ENCODE peak calls at places on chromosomes 16 and 17, in four cellular contexts. W is hepatocyte, Y is GM23248, J is GM23338. C is an unnamed sample.

GRCh38 chr17:21361020-21361809 is 14.9 kb upstream of the KCNJ12 start:
- DNase-seq in W (no peak), Y (no peak), J (no peak), C (no peak)

GRCh38 chr16:84574191-84574590 is 43.7 kb downstream of the COTL1 start:
- DNase-seq in W (no peak), Y (no peak), J (peak; percentile 39), C (no peak)

GRCh38 chr17:80221401-80221800 is 1.2 kb downstream of the SLC26A11 start:
- DNase-seq in W (no peak), Y (no peak), J (no peak), C (no peak)

GRCh38 chr17:59892849-59893616 is at the start of the genes RPS6KB1 and TUBD1:
- DNase-seq in W (peak; percentile 99), Y (peak; percentile 99), J (peak; percentile 98), C (peak; percentile 99)

GRCh38 chr16:88731699-88732098 is 25.4 kb downstream of the CTU2 start:
- DNase-seq in W (peak; percentile 46), Y (no peak), J (no peak), C (no peak)

GRCh38 chr16:84357191-84357651 is 11.1 kb upstream of the ATP2C2 start:
- DNase-seq in W (no peak), Y (peak; percentile 30), J (no peak), C (no peak)

GRCh38 chr17:58492238-58493121 is 4.3 kb upstream of the HSF5 start:
- DNase-seq in W (no peak), Y (no peak), J (no peak), C (no peak)

GRCh38 chr16:66948034-66948821 is 12.8 kb upstream of the CES3 start:
- DNase-seq in W (no peak), Y (peak; percentile 51), J (peak; percentile 27), C (no peak)

GRCh38 chr17:1645207-1646171 is at the start of gene SCARF1:
- DNase-seq in W (no peak), Y (no peak), J (no peak), C (no peak)

GRCh38 chr17:15907290-15907689 is 37.6 kb upstream of the ADORA2B start:
- DNase-seq in W (no peak), Y (no peak), J (no peak), C (no peak)

GRCh38 chr17:77418609-77419008 is 277.8 kb downstream of the SEC14L1 start:
- DNase-seq in W (no peak), Y (no peak), J (no peak), C (no peak)

GRCh38 chr17:17904171-17905035 is 67.6 kb upstream of the SREBF1 start:
- DNase-seq in W (no peak), Y (peak; percentile 37), J (no peak), C (no peak)
- H3K9me2 ChIP-seq in W (no peaks in the 10 kb centered on the region), Y (no peaks in the 10 kb centered on the region), J (no peaks in the 10 kb centered on the region), C (no peaks in the 10 kb centered on the region)

GRCh38 chr17:40801157-40801556 is 1.4 kb upstream of the KRT28 start:
- DNase-seq in W (no peak), Y (peak; percentile 20), J (no peak), C (no peak)
- H3K27me3 ChIP-seq in W (peaks cover 37% of the 10 kb centered on the region), Y (peaks cover 24% of the 10 kb centered on the region), J (peaks cover 3% of the 10 kb centered on the region), C (no peaks in the 10 kb centered on the region)

GRCh38 chr17:28274591-28275265 is 44.3 kb upstream of the TMEM97 start:
- DNase-seq in W (no peak), Y (no peak), J (no peak), C (no peak)

GRCh38 chr17:28270926-28271325 is 48.1 kb upstream of the TMEM97 start:
- DNase-seq in W (no peak), Y (peak; percentile 25), J (no peak), C (no peak)

GRCh38 chr17:28271431-28271830 is 47.6 kb upstream of the TMEM97 start:
- DNase-seq in W (no peak), Y (no peak), J (no peak), C (no peak)

GRCh38 chr17:28270055-28270454 is 48.9 kb upstream of the TMEM97 start:
- DNase-seq in W (no peak), Y (no peak), J (no peak), C (no peak)

DNA sequence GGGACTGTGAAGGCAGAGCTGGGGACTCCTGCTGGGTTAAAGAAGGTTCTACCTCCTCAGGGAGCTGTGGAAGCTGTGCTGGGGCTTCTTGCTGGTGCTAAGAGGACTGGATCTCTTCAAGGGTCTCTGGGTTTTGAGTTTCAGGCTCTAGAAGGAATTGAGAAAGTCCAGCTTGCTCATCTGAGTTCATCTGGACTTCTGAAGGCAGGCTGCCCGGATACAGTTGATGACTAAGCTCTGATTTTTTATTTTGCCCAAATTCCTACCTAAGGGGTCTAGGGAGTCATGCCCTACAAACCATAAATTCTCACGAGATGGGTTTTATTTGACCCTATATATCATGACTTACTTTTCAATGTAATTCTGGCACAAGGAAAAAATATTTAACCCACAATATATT is 46.8 kb upstream of the TMEM97 start:
- DNase-seq in W (no peak), Y (peak; percentile 83), J (no peak), C (no peak)
- H3K9me2 ChIP-seq in W (no peaks in the 10 kb centered on the region), Y (no peaks in the 10 kb centered on the region), J (peaks cover 28% of the 10 kb centered on the region), C (no peaks in the 10 kb centered on the region)

GRCh38 chr16:1117926-1118325 is 21.9 kb upstream of the C1QTNF8 start:
- DNase-seq in W (no peak), Y (no peak), J (no peak), C (no peak)

GRCh38 chr16:1119129-1119528 is 23.1 kb upstream of the C1QTNF8 start:
- DNase-seq in W (no peak), Y (no peak), J (no peak), C (no peak)

GRCh38 chr16:1116693-1117077 is 20.6 kb upstream of the C1QTNF8 start:
- DNase-seq in W (no peak), Y (no peak), J (no peak), C (no peak)

GRCh38 chr16:1119766-1120611 is 23.9 kb upstream of the C1QTNF8 start:
- DNase-seq in W (no peak), Y (no peak), J (no peak), C (no peak)

GRCh38 chr16:1117169-1117900 is 21.3 kb upstream of the C1QTNF8 start:
- DNase-seq in W (no peak), Y (no peak), J (no peak), C (no peak)
- H3K27me3 ChIP-seq in W (no peaks in the 10 kb centered on the region), Y (peaks cover 16% of the 10 kb centered on the region), J (no peaks in the 10 kb centered on the region), C (peaks cover 91% of the 10 kb centered on the region)

GRCh38 chr16:54522596-54522995 is 236.0 kb upstream of the IRX3 start:
- DNase-seq in W (no peak), Y (no peak), J (no peak), C (no peak)

GRCh38 chr16:54521327-54521726 is 234.7 kb upstream of the IRX3 start:
- DNase-seq in W (no peak), Y (no peak), J (no peak), C (no peak)

GRCh38 chr16:54512461-54512860 is 225.9 kb upstream of the IRX3 start:
- DNase-seq in W (no peak), Y (no peak), J (no peak), C (no peak)

GRCh38 chr16:54519161-54519685 is 232.6 kb upstream of the IRX3 start:
- DNase-seq in W (no peak), Y (no peak), J (no peak), C (no peak)

DNA sequence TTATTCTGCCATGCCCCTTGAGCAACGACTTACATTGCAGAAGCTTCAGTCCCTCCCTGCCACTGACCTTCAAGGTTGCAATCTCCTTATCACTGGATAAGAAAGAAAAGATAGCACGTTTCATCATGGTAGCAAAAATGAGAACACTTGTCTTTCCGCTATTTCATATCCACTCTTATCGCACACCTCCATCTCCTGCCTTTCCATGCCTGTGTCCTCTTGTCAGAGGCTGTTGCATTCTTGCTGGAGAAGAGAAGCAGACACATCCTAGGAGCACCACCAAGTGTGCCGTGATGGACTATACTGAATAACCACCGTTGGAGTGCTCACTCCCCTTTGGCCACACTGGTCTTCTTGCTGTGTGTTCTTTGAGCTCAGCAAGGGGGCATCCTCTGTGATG is 230.6 kb upstream of the IRX3 start:
- DNase-seq in W (no peak), Y (no peak), J (no peak), C (no peak)
- H3K9me2 ChIP-seq in W (no peaks in the 10 kb centered on the region), Y (no peaks in the 10 kb centered on the region), J (no peaks in the 10 kb centered on the region), C (no peaks in the 10 kb centered on the region)

DNA sequence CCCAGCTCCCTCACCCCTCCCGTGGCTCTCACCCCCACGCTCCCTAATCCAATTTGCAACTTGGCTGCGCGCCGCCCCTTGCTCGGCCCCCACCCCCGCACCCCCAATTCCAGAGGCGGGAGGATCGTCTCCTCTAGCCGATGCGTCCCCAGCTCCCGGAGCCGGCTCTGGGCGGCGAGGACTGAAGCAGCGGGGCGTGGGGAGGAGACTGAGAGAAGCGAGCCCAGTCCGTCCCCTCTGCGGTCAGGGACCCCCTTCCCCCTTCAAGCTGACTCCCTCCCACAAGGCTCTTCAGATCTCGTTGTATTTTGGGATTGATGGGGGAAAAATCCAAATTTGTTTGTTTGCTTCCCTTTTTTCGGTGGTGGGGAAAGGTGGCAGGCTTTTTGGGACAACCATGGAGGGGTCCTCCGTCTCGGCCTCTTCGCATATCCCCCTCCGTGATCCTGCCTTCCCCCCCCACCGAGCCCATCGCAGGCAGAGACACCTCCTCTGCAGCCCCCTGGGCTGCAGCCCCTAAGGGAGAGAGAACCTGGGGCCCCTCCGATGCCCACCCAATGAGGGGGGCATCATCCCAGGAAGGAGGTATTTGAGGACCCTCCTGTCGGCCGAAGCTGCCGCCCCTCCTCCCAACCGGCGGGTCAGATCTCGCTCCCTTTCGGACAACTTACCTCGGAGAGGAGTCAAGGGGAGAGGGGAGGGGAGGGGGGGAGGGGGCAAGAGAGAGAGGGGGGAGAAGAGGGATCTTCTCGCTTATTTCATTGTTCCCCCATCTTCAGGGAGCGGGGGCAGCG is 466 bp downstream of the NEUROD2 start:
- DNase-seq in W (no peak), Y (no peak), J (peak; percentile 77), C (no peak)
- H3K27me3 ChIP-seq in W (peaks cover 97% of the 10 kb centered on the region), Y (peaks cover 70% of the 10 kb centered on the region), J (peaks cover 100% of the 10 kb centered on the region), C (peaks cover 71% of the 10 kb centered on the region)

DNA sequence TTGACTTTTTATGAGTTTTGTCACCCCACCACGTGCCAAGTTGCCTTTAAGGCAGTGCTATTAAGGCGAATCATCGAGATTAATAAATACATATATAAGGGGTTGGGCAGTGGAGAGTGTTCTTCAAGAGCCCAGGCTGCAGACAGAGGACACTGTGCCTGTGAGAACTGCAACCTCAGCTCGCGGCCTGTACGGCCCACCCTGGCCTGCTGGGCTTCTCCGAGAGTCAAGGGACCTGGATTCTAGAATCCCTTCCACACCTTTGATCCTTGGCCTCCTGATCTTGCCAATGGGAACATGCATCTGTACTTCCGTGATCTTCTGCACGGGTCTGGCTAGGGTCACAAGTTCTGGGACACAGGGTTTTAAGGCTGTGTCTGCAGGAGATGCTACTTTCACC is 54.5 kb downstream of the IRX5 start:
- DNase-seq in W (no peak), Y (no peak), J (no peak), C (no peak)
- H3K9me2 ChIP-seq in W (no peaks in the 10 kb centered on the region), Y (no peaks in the 10 kb centered on the region), J (no peaks in the 10 kb centered on the region), C (no peaks in the 10 kb centered on the region)

GRCh38 chr17:82370471-82371332 is 863 bp upstream of the UTS2R start:
- DNase-seq in W (no peak), Y (peak; percentile 46), J (no peak), C (peak; percentile 94)
- H3K27me3 ChIP-seq in W (peaks cover 37% of the 10 kb centered on the region), Y (peaks cover 26% of the 10 kb centered on the region), J (peaks cover 58% of the 10 kb centered on the region), C (no peaks in the 10 kb centered on the region)

C was measured in MM.1S.